ENCODE peak calls at places on chromosome 4, in four cellular contexts. O, D, C and H are unnamed samples.

GRCh38 chr4:38920186-38920585 is 52.6 kb downstream of the FAM114A1 start:
- DNase-seq in D (no peak), O (no peak), C (no peak), H (no peak)

GRCh38 chr4:749771-750666 is 44.4 kb downstream of the PCGF3 start:
- DNase-seq in D (no peak), C (no peak), O (no peak), H (no peak)

GRCh38 chr4:80201326-80202151 is 4.2 kb downstream of the PRDM8 start:
- DNase-seq in O (no peak), C (no peak), D (no peak), H (no peak)

GRCh38 chr4:168551945-168552695 is 55.3 kb downstream of the PALLD start:
- DNase-seq in D (no peak), C (no peak), O (no peak), H (no peak)

GRCh38 chr4:56434599-56435000 is 815 bp downstream of the PPAT start:
- DNase-seq in D (no peak), O (peak; percentile 59), C (no peak), H (no peak)

GRCh38 chr4:139841464-139842195 is 176.0 kb downstream of the MGST2 start:
- DNase-seq in C (no peak), O (no peak), D (no peak), H (peak; percentile 77)

GRCh38 chr4:54525602-54526001 is 132.2 kb upstream of the KIT start:
- DNase-seq in C (no peak), O (no peak), D (no peak), H (peak; percentile 42)

GRCh38 chr4:108008721-108009120 is 19.0 kb downstream of the HADH start:
- DNase-seq in O (no peak), C (no peak), D (no peak), H (no peak)

GRCh38 chr4:19983072-19983471 is 268.6 kb upstream of the SLIT2 start:
- DNase-seq in C (no peak), D (no peak), O (no peak), H (no peak)

GRCh38 chr4:59759082-59759825 is 1440.9 kb upstream of the ADGRL3 start:
- DNase-seq in D (no peak), O (no peak), C (no peak), H (no peak)

GRCh38 chr4:147244786-147245185 is 236.1 kb upstream of the EDNRA start:
- DNase-seq in O (no peak), C (no peak), D (no peak), H (no peak)

GRCh38 chr4:75513529-75514130 is 573 bp downstream of the RCHY1 start:
- DNase-seq in O (no peak), C (no peak), D (no peak), H (no peak)

GRCh38 chr4:146450524-146450923 is 71.2 kb downstream of the SLC10A7 start:
- DNase-seq in D (no peak), O (no peak), C (no peak), H (no peak)

GRCh38 chr4:58522765-58523382 is 1412.7 kb upstream of the IGFBP7 start:
- DNase-seq in C (no peak), O (no peak), D (no peak), H (no peak)
- H3K4me1 ChIP-seq in C (no peaks in the 10 kb centered on the region), O (no peaks in the 10 kb centered on the region), D (no peaks in the 10 kb centered on the region), H (no peaks in the 10 kb centered on the region)

GRCh38 chr4:52670739-52671138 is 11.6 kb upstream of the USP46 start:
- DNase-seq in C (no peak), O (no peak), D (no peak), H (no peak)
- TF ChIP-seq CTCF in C (no peak), O (no peak), D (no peak), H (no peak)

GRCh38 chr4:144189121-144189520 is 48.6 kb upstream of the GYPA start:
- DNase-seq in D (no peak), C (no peak), O (no peak), H (no peak)
- TF ChIP-seq POLR2AphosphoS5 in D (no peak), C (no peak), O (no peak), H (no peak)

GRCh38 chr4:40194602-40195161 is 2.1 kb upstream of the RHOH start:
- DNase-seq in C (no peak), D (peak; percentile 23), O (no peak), H (no peak)
- H3K4me1 ChIP-seq in C (no peaks in the 10 kb centered on the region), D (peaks cover 6% of the 10 kb centered on the region), O (peaks cover 26% of the 10 kb centered on the region), H (no peaks in the 10 kb centered on the region)

GRCh38 chr4:186722856-186723206 is 825 bp downstream of the FAT1 start:
- DNase-seq in C (no peak), O (no peak), D (no peak), H (no peak)

GRCh38 chr4:186717556-186717955 is 6.1 kb downstream of the FAT1 start:
- DNase-seq in D (no peak), C (no peak), O (no peak), H (no peak)

GRCh38 chr4:186723207-186724047 is at the start of gene FAT1:
- DNase-seq in O (peak; percentile 72), C (peak; percentile 68), D (peak; percentile 85), H (no peak)

GRCh38 chr4:186724048-186724860 is 598 bp upstream of the FAT1 start:
- DNase-seq in O (peak; percentile 64), C (no peak), D (peak; percentile 60), H (peak; percentile 92)

GRCh38 chr4:186719925-186720694 is 3.5 kb downstream of the FAT1 start:
- DNase-seq in O (no peak), D (no peak), C (no peak), H (no peak)
- TF ChIP-seq CTCF in O (no peak), D (peak; percentile 56), C (peak; percentile 12), H (peak; percentile 7)

DNA sequence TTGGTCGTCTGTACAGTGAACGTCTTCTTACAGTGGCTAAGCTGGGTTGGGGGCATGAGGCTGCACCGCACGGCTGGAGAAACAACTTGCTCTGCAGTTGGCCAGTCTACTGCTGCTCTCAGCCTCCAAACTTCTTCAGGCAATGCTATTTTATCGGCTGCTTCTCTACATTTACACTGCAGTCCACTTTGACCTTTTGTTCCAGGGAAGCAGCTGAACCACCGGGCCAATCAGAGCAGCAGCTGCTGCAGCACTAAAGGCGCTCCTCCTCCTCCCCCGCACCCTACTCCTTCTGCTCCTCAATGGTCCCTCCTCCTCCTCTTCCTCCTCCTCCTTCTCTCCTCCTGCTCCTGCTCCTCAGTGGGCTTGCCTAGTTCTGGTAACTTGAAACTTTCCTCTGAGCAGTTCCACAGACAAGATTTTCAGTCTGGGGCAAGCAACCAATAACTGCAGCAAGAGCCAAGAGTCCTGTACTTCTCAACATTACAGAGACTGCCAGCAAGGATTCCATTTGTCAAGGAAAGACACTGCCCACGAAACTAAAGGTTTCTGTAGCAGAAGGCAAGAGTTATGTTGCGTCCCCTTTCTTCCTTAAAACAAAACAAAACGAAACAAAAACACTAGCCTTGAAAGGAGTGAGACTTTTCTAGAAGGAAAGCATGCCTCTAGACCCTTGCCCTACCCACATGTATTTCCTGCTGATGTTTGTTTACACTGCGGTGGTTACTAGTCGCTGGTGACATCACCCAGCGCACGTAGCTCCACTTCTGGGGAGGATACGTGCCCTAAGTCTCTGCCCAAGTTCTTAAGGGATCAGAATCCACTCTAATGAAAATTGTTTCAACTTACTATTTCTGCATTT is 125.7 kb upstream of the NAP1L5 start:
- DNase-seq in O (peak; percentile 89), C (peak; percentile 70), D (peak; percentile 26), H (peak; percentile 94)
- TF ChIP-seq POLR2AphosphoS5 in O (peak; percentile 88), C (peak; percentile 15), D (no peak), H (peak; percentile 69)

GRCh38 chr4:82363896-82364487 is 9.8 kb downstream of the HNRNPD start:
- DNase-seq in D (no peak), O (no peak), C (no peak), H (no peak)
- H3K4me1 ChIP-seq in D (peaks cover 20% of the 10 kb centered on the region), O (peaks cover 64% of the 10 kb centered on the region), C (peaks cover 19% of the 10 kb centered on the region), H (peaks cover 87% of the 10 kb centered on the region)